ENCODE peak calls at places on chromosomes 2 and 18, in four cellular contexts. P is tibial nerve, D is spleen, Q is GM12878. F is an unnamed sample.
A peak's percentile ranks its signal among the peaks of the same experiment; 100 is the strongest.

GRCh38 chr2:118202707-118203303 is 114.5 kb downstream of the INSIG2 start:
- DNase-seq in Q (no peak), P (no peak), D (no peak), F (peak; percentile 26)

GRCh38 chr2:105582952-105583660 is 161.6 kb upstream of the NCK2 start:
- DNase-seq in D (no peak), Q (no peak), P (no peak), F (no peak)

GRCh38 chr2:116510117-116510671 is 1304.3 kb upstream of the DDX18 start:
- DNase-seq in D (no peak), P (no peak), Q (no peak), F (no peak)

GRCh38 chr18:48408727-48409590 is at the start of gene ZBTB7C:
- DNase-seq in D (peak; percentile 78), Q (no peak), P (no peak), F (peak; percentile 67)

GRCh38 chr2:39127973-39128372 is 7.1 kb upstream of the SOS1 start:
- DNase-seq in P (no peak), Q (peak; percentile 84), D (no peak), F (no peak)

GRCh38 chr2:221572821-221573429 is 821 bp upstream of the EPHA4 start:
- DNase-seq in D (no peak), Q (no peak), P (no peak), F (no peak)

GRCh38 chr2:101830555-101830954 is 133.0 kb downstream of the MAP4K4 start:
- DNase-seq in D (no peak), Q (no peak), P (no peak), F (no peak)

GRCh38 chr18:48192542-48192941 is 216.6 kb downstream of the ZBTB7C start:
- DNase-seq in D (no peak), Q (no peak), P (no peak), F (no peak)

GRCh38 chr2:223943561-223944008 is 1.6 kb downstream of the WDFY1 start:
- DNase-seq in D (no peak), Q (no peak), P (no peak), F (no peak)

GRCh38 chr2:30764021-30764800 is 43.0 kb downstream of the CAPN13 start:
- DNase-seq in D (peak; percentile 54), Q (no peak), P (no peak), F (no peak)

GRCh38 chr2:145253492-145253891 is 733.6 kb upstream of the ZEB2 start:
- DNase-seq in D (no peak), P (no peak), Q (no peak), F (no peak)

GRCh38 chr2:31411771-31412170 is 2.8 kb downstream of the XDH start:
- DNase-seq in D (no peak), Q (no peak), P (no peak), F (no peak)

GRCh38 chr2:100252811-100253698 is 69.2 kb downstream of the LONRF2 start:
- DNase-seq in D (peak; percentile 50), P (no peak), Q (no peak), F (no peak)

GRCh38 chr2:188808921-188809320 is 165.3 kb upstream of the COL3A1 start:
- DNase-seq in Q (no peak), D (no peak), P (no peak), F (no peak)

GRCh38 chr2:120253021-120253882 is 600 bp downstream of the RALB start:
- DNase-seq in Q (no peak), P (peak; percentile 70), D (peak; percentile 97), F (peak; percentile 88)

GRCh38 chr18:48412339-48412929 is 3.3 kb upstream of the ZBTB7C start:
- DNase-seq in P (no peak), Q (no peak), D (no peak), F (no peak)

GRCh38 chr18:45993441-45993840 is 26.3 kb upstream of the EPG5 start:
- DNase-seq in D (no peak), P (no peak), Q (no peak), F (no peak)

GRCh38 chr18:59264136-59264571 is 9.1 kb downstream of the RAX start:
- DNase-seq in P (no peak), D (no peak), Q (no peak), F (no peak)

GRCh38 chr18:64699116-64699515 is 550.2 kb upstream of the LINC00305 start:
- DNase-seq in D (no peak), P (no peak), Q (no peak), F (no peak)

GRCh38 chr2:10141736-10142639 is 19.4 kb downstream of the RRM2 start:
- DNase-seq in D (peak; percentile 81), P (no peak), Q (no peak), F (no peak)

GRCh38 chr2:160221391-160222276 is 21.6 kb upstream of the ITGB6 start:
- DNase-seq in D (no peak), Q (no peak), P (no peak), F (peak; percentile 73)

GRCh38 chr2:25557179-25558036 is 116.0 kb downstream of the DTNB start:
- DNase-seq in P (no peak), D (no peak), Q (peak; percentile 34), F (no peak)

GRCh38 chr18:79336556-79337142 is 59.1 kb upstream of the NFATC1 start:
- DNase-seq in D (no peak), Q (no peak), P (no peak), F (no peak)

GRCh38 chr18:48475635-48476549 is 62.9 kb upstream of the CTIF start:
- DNase-seq in P (no peak), Q (peak; percentile 5), D (no peak), F (peak; percentile 56)

DNA sequence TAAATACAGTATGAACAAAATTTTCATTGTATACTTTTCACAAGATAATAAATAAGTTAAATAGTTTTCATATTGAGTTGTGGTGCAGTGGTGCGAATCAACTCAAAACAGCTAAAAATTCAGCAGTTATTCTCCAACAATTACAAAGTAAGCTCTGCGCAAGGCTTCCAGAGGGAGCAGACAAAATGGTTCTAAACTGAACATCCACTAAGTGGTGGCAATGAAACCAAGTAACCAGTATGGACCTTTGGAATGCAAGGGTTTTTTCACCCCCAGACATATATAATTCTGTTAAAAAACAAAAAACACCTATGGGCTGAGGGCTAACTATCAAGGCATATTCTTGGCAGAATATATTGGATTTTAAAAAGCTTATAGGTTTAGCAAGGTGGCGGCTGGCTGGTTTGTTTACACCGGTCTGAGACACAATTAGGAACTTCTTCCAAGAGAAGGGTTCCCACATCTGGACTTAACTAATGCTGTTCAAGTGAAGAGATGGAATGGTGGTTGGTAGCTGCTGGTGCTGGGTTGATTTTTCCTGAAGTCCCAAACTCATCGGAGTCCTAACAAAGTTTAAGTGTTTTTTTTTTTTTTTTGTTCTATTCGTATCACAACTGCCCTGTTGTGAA is 2.9 kb downstream of the ZFP36L2 start:
- DNase-seq in P (no peak), Q (no peak), D (peak; percentile 24), F (no peak)
- H3K4me1 ChIP-seq in P (peaks cover 39% of the 10 kb centered on the region), Q (peaks cover 30% of the 10 kb centered on the region), D (peaks cover 32% of the 10 kb centered on the region), F (peaks cover 45% of the 10 kb centered on the region)

DNA sequence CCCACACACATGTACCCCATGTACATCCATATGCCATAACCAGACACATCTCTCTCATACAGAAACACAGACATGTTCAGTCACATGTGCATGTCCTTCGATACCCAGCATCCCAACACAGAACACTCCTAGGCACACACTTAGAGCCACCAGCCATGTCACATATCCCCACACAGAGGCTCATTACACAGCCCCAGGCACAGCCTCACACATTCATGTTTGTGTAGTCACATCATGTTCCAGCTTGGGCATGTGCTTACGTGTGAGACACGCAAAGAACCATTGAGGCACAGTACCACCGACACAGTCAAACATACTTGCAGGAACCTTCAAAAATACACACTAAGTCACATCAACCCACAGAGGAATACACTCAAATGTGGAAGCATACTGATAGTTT is 17.3 kb downstream of the FBXO41 start:
- DNase-seq in Q (no peak), P (no peak), D (no peak), F (no peak)
- H3K4me3 ChIP-seq in Q (no peak overlapping the region), P (no peak overlapping the region), D (no peak overlapping the region), F (no peak overlapping the region)

GRCh38 chr2:56068746-56069145 is 115.0 kb upstream of the CCDC85A start:
- DNase-seq in Q (no peak), P (no peak), D (no peak), F (no peak)
- TF ChIP-seq CTCF in Q (no peak), P (no peak), D (no peak), F (no peak)

DNA sequence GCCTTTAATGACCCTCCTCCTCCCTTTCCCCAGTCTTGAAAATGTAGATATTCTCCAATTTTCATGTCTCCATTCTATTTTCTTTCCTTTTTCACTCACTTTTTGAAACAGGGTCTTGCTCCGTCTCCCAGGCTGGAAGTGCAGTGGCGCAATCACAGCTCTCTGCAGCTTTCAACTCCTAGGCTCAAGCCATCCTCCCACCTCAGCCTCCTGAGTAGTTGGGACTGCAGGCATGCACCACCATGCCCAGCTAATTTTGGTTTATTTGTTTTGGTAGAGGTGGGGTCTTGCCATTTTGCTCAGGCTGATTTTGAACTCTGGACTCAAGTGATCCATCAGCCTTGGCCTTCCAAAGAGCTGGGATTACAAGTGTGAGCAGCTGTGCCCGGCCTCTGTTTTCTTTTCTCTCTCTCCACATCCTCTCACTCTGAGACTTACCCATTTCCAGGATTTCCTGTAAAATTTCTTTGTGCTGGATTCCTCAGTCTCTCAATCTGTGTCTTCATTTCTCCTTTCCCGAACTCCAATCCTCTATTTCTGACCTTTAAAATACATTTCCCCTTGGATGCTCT is 113.1 kb downstream of the PLB1 start:
- DNase-seq in P (no peak), D (peak; percentile 59), Q (no peak), F (no peak)
- H3K4me1 ChIP-seq in P (no peaks in the 10 kb centered on the region), D (no peaks in the 10 kb centered on the region), Q (no peaks in the 10 kb centered on the region), F (peaks cover 59% of the 10 kb centered on the region)